ENCODE peak calls at places on chromosome 14, in four cellular contexts. S is A549, Y is right lobe of liver, Q is heart left ventricle. J is an unnamed sample. For H3K4me1, the result is how much of the 10 kb centered on the place peaks cover.

GRCh38 chr14:55297611-55298323 is 26.5 kb downstream of the FBXO34 start:
- DNase-seq in S (peak), Q (no peak), Y (no peak), J (no peak)

GRCh38 chr14:96633096-96633495 is 130.9 kb downstream of the PAPOLA start:
- DNase-seq in Q (no peak), S (no peak), Y (no peak), J (no peak)

GRCh38 chr14:104604461-104605449 is at the start of gene TMEM179:
- DNase-seq in Y (peak), Q (no peak), S (no peak), J (no peak)

GRCh38 chr14:23056257-23056955 is 914 bp downstream of the CDH24 start:
- DNase-seq in Q (peak), Y (peak), S (peak), J (peak)

GRCh38 chr14:67420102-67420739 is 8.3 kb upstream of the PLEK2 start:
- DNase-seq in S (no peak), Y (no peak), Q (no peak), J (no peak)

GRCh38 chr14:99350751-99351150 is 78.8 kb upstream of the BCL11B start:
- DNase-seq in Y (no peak), S (no peak), Q (no peak), J (no peak)

GRCh38 chr14:100690672-100691071 is 36.0 kb upstream of the DLK1 start:
- DNase-seq in Q (no peak), Y (no peak), S (no peak), J (no peak)

GRCh38 chr14:89540830-89541470 is 123.9 kb upstream of the FOXN3 start:
- DNase-seq in S (peak), Q (no peak), Y (no peak), J (no peak)

GRCh38 chr14:51715250-51715649 is 63.5 kb downstream of the FRMD6 start:
- DNase-seq in Y (no peak), S (no peak), Q (no peak), J (no peak)

GRCh38 chr14:80211143-80212024 is at the start of gene DIO2:
- DNase-seq in S (peak), Q (peak), Y (no peak), J (no peak)

GRCh38 chr14:49036991-49037390 is 549.2 kb downstream of the RPS29 start:
- DNase-seq in Q (no peak), S (no peak), Y (no peak), J (no peak)

GRCh38 chr14:102138935-102139247 is 806 bp upstream of the WDR20 start:
- DNase-seq in Y (no peak), Q (no peak), S (no peak), J (no peak)

GRCh38 chr14:103767306-103767894 is 51.8 kb downstream of the ZFYVE21 start:
- DNase-seq in Q (no peak), S (no peak), Y (no peak), J (no peak)

GRCh38 chr14:104425171-104425681 is 154.3 kb upstream of the C14orf180 start:
- DNase-seq in Y (no peak), Q (no peak), S (no peak), J (no peak)

GRCh38 chr14:77185093-77185465 is 3.5 kb downstream of the TMEM63C start:
- DNase-seq in S (no peak), Y (no peak), Q (no peak), J (no peak)
- H3K4me1 ChIP-seq in S (under half), Y (under half), Q (under half), J (under half)

GRCh38 chr14:92885279-92886061 is 37.5 kb upstream of the CHGA start:
- DNase-seq in Y (no peak), Q (no peak), S (no peak), J (no peak)
- H3K27ac ChIP-seq in Y (no peak), Q (no peak), S (no peak), J (no peak)

GRCh38 chr14:36028665-36029064 is 147.9 kb downstream of the PTCSC3 start:
- DNase-seq in S (no peak), Q (no peak), Y (no peak), J (no peak)
- H3K4me1 ChIP-seq in S (under half), Q (under half), Y (under half), J (under half)

DNA sequence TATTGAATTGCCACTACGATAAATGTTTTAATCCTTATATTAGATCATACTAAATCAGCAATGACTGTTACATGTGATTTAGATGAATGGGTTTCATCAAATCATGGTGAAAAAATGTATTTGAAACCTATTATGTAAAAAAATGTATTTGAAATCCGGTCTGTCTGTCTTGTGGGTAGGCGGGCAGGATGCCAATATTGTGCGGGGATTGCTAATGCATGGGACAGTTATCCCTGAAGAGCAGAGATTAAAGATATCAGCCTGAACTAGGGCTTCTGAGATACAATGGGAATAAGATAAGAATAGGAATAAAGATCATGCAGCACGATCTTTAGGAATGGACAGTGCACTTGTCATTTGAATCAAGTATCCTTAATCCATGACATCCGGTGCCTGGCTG is 134.0 kb downstream of the PRKCH start:
- DNase-seq in Y (no peak), S (no peak), Q (no peak), J (no peak)
- H3K27ac ChIP-seq in Y (no peak), S (no peak), Q (no peak), J (no peak)

DNA sequence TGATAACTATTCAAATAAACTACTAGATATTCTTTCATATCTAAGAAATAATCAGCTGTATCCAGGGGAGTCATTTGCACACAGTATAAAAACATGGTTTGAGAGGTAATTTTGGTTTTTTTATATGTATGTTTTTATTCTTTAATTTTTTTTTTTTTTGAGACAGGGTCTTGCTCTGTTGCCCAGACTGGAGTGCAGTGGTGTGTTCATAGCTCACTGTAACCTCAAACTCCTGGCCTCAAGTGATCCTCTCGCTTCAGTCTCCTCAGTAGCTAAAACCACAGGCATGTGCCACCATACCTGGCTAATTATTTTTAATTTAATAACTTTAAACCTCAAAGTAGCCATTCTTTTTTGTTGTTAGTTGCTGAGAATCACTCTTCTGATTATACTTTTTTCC is 1.8 kb downstream of the PRORP start:
- DNase-seq in S (no peak), Y (no peak), Q (no peak), J (no peak)
- H3K4me1 ChIP-seq in S (under half), Y (under half), Q (under half), J (under half)

GRCh38 chr14:79016828-79017505 is 846.8 kb downstream of the NRXN3 start:
- DNase-seq in Q (no peak), Y (no peak), S (peak), J (no peak)

GRCh38 chr14:79011920-79012204 is 841.7 kb downstream of the NRXN3 start:
- DNase-seq in S (no peak), Q (no peak), Y (no peak), J (no peak)

GRCh38 chr14:79009286-79009685 is 839.1 kb downstream of the NRXN3 start:
- DNase-seq in Q (no peak), Y (no peak), S (no peak), J (no peak)

DNA sequence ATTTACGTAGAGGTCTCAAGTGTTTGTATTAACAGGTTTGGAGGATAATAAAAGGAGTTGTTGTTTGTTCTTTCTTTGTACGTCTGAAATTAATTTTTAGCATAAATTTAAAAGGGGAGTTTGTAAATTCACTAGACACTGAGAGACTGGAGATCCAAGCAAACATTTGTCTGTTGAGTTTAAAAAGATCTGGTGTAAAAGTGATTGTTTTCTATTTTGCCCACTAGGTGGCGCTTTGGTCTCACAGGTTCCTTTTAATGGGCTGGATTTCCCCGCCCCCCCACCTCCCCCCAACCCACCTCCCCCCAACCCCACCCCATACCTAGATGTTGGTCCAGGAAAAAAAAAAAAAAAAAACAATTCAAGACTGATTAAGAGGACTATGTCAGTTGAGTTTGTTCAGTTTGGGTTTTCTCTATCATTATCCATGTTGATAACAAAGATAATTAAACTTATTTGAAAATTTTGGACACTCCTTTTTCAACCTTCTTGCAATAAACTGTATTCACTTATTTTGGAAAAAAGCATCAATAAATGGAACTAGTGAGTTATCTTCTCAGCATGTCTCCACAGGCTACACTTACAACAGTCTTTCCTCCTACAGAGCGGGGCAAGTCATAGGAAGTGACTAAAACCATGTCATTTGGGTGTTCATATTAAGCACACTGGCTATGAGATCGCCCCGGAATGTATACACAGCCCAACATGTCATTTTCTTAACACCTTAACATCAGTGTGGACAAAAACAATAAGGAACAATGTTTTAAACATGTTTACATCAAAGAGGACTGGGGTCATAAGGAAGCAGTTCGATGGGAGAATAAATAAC is 841.1 kb downstream of the NRXN3 start:
- DNase-seq in S (peak), Y (no peak), Q (no peak), J (no peak)
- H3K27ac ChIP-seq in S (peak), Y (no peak), Q (no peak), J (no peak)

DNA sequence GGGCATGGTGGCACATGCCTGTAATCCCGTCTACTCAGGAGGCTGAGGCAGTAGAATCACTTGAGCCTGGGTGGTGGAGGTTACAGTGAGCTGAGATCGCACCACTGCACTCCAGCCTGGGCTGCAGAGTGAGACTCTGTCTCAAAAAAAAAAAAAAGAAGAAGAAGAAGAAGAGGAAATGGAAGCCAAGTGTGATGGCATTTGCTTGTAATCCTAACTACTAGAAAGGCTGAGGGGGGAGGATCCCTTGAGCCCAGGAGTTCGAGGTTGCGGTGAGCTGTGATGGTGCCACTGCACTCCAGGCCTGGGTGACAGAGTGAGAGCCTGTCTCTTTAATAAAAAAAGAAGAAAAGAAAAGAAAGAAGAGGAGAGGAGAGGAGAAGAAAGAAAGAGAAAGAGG is 52.1 kb downstream of the LGMN start:
- DNase-seq in Y (peak), S (no peak), Q (no peak), J (no peak)
- H3K4me1 ChIP-seq in Y (under half), S (under half), Q (under half), J (under half)

J was measured in right atrium auricular region.